ENCODE peak calls at places on chromosomes 1 and 21, in seven cellular contexts. X is lung; B is K562; O is CD4-positive, CD25-positive, alpha-beta regulatory T cell; U is hepatocyte; K is stomach; F is ovary. P is an unnamed sample.

GRCh38 chr1:26358411-26359384 is 4.8 kb upstream of the CRYBG2 start:
- DNase-seq in X (no peak), B (peak; percentile 57), O (peak; percentile 55), U (peak; percentile 88), K (peak; percentile 70), F (no peak), P (no peak)

GRCh38 chr1:112079446-112079845 is 90.0 kb upstream of the KCND3 start:
- DNase-seq in X (no peak), B (no peak), O (no peak), U (no peak), K (no peak), F (no peak), P (no peak)

GRCh38 chr1:149917590-149918144 is at the start of gene SV2A:
- DNase-seq in X (no peak), B (no peak), O (peak; percentile 41), U (peak; percentile 67), K (peak; percentile 29), F (peak; percentile 61), P (peak; percentile 56)

GRCh38 chr1:156485984-156486383 is 14.6 kb downstream of the MEF2D start:
- DNase-seq in X (no peak), B (no peak), O (no peak), U (no peak), K (no peak), F (no peak), P (no peak)

GRCh38 chr1:183757061-183757460 is 47.9 kb upstream of the RGL1 start:
- DNase-seq in X (no peak), B (no peak), O (no peak), U (no peak), K (no peak), F (no peak), P (no peak)

GRCh38 chr1:25431495-25432363 is 1.0 kb downstream of the MACO1 start:
- DNase-seq in X (peak; percentile 31), B (no peak), O (peak; percentile 6), U (no peak), K (no peak), F (peak; percentile 51), P (no peak)

GRCh38 chr1:63920154-63921117 is 146.6 kb downstream of the ROR1 start:
- DNase-seq in X (peak; percentile 67), B (peak; percentile 1), O (no peak), U (peak; percentile 53), K (no peak), F (no peak), P (no peak)

GRCh38 chr21:15164678-15165303 is 100.0 kb upstream of the NRIP1 start:
- DNase-seq in X (no peak), B (no peak), O (no peak), U (peak; percentile 59), K (no peak), F (no peak), P (no peak)

GRCh38 chr1:51070640-51071039 is 31.4 kb upstream of the C1orf185 start:
- DNase-seq in X (no peak), B (no peak), O (no peak), U (no peak), K (no peak), F (no peak), P (no peak)

GRCh38 chr1:44327679-44328491 is 27.2 kb downstream of the ERI3 start:
- DNase-seq in X (peak; percentile 90), B (peak; percentile 23), O (no peak), U (peak; percentile 89), K (peak; percentile 79), F (peak; percentile 88), P (peak; percentile 85)

GRCh38 chr1:184473176-184473966 is 86.5 kb downstream of the C1orf21 start:
- DNase-seq in X (no peak), B (no peak), O (no peak), U (no peak), K (no peak), F (no peak), P (no peak)

GRCh38 chr1:56967900-56968832 is 2.4 kb upstream of the C8B start:
- DNase-seq in X (no peak), B (peak; percentile 53), O (no peak), U (peak; percentile 54), K (peak; percentile 48), F (peak; percentile 17), P (peak; percentile 39)

GRCh38 chr1:213274140-213274539 is 223.1 kb downstream of the RPS6KC1 start:
- DNase-seq in X (no peak), B (no peak), O (no peak), U (no peak), K (no peak), F (no peak), P (no peak)

GRCh38 chr1:15260418-15261154 is 13.6 kb downstream of the FHAD1 start:
- DNase-seq in X (no peak), B (peak; percentile 75), O (no peak), U (no peak), K (no peak), F (peak; percentile 44), P (peak; percentile 28)

GRCh38 chr21:34707876-34708325 is 39.1 kb downstream of the CLIC6 start:
- DNase-seq in X (no peak), B (no peak), O (no peak), U (no peak), K (no peak), F (no peak), P (no peak)

GRCh38 chr1:28822779-28823178 is 10.8 kb downstream of the OPRD1 start:
- DNase-seq in X (no peak), B (no peak), O (no peak), U (no peak), K (no peak), F (no peak), P (no peak)

GRCh38 chr1:210292276-210292851 is 36.3 kb upstream of the HHAT start:
- DNase-seq in X (peak; percentile 79), B (peak; percentile 4), O (no peak), U (peak; percentile 84), K (peak; percentile 79), F (peak; percentile 49), P (peak; percentile 64)

GRCh38 chr1:65946960-65947359 is 154.3 kb downstream of the PDE4B start:
- DNase-seq in X (no peak), B (no peak), O (no peak), U (no peak), K (no peak), F (no peak), P (no peak)

GRCh38 chr1:206769331-206769731 is 1.2 kb upstream of the IL19 start:
- DNase-seq in X (no peak), B (no peak), O (no peak), U (no peak), K (peak; percentile 34), F (no peak), P (no peak)

DNA sequence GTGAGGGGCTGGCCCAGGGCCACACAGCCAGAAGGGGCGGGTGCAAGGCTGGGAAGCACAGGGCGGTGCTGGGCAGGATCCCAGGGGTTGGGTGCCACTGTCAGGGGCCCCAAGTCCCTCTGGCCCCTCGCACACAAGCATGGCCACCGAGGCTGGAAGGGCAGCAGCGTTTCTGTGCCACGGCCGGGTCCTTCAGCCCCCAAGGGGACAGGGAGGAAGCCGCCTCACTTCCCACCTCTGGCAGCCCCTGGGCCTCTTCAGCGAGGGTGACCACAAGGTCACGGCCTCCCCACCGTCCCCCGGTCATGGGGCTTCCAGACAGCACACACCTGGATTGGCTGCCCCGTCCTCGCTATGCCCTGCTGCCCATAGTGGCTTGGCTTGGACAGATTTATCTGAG is 77.1 kb upstream of the TTC34 start:
- DNase-seq in X (no peak), B (no peak), O (no peak), U (no peak), K (no peak), F (no peak), P (no peak)
- H3K27me3 ChIP-seq in X (no peaks in the 10 kb centered on the region), B (peaks cover 7% of the 10 kb centered on the region), O (no peaks in the 10 kb centered on the region), U (no peaks in the 10 kb centered on the region), K (no peaks in the 10 kb centered on the region), F (no peaks in the 10 kb centered on the region), P (no peaks in the 10 kb centered on the region)

GRCh38 chr1:27523666-27524020 is 33.7 kb upstream of the WASF2 start:
- DNase-seq in X (no peak), B (no peak), O (no peak), U (peak; percentile 3), K (no peak), F (no peak), P (no peak)

GRCh38 chr1:27521336-27522147 is 31.6 kb upstream of the WASF2 start:
- DNase-seq in X (no peak), B (no peak), O (peak; percentile 20), U (no peak), K (no peak), F (no peak), P (no peak)

GRCh38 chr1:27522148-27522859 is 32.3 kb upstream of the WASF2 start:
- DNase-seq in X (no peak), B (no peak), O (peak; percentile 47), U (no peak), K (peak; percentile 74), F (no peak), P (no peak)

GRCh38 chr1:27520651-27521050 is 30.7 kb upstream of the WASF2 start:
- DNase-seq in X (no peak), B (no peak), O (no peak), U (no peak), K (no peak), F (no peak), P (no peak)

GRCh38 chr1:27522860-27523665 is 33.1 kb upstream of the WASF2 start:
- DNase-seq in X (no peak), B (peak; percentile 86), O (peak; percentile 46), U (peak; percentile 68), K (no peak), F (peak; percentile 57), P (no peak)
- H3K4me1 ChIP-seq in X (peaks cover 56% of the 10 kb centered on the region), B (peaks cover 44% of the 10 kb centered on the region), O (peaks cover 76% of the 10 kb centered on the region), U (peaks cover 97% of the 10 kb centered on the region), K (peaks cover 77% of the 10 kb centered on the region), F (peaks cover 56% of the 10 kb centered on the region), P (peaks cover 75% of the 10 kb centered on the region)

GRCh38 chr1:247854899-247855545 is 2.0 kb upstream of the TRIM58 start:
- DNase-seq in X (no peak), B (peak; percentile 95), O (no peak), U (no peak), K (no peak), F (no peak), P (no peak)

GRCh38 chr1:247848346-247848745 is 6.7 kb upstream of the OR11L1 start:
- DNase-seq in X (no peak), B (no peak), O (no peak), U (no peak), K (no peak), F (no peak), P (no peak)

GRCh38 chr1:247845693-247846017 is 4.0 kb upstream of the OR11L1 start:
- DNase-seq in X (no peak), B (no peak), O (no peak), U (no peak), K (no peak), F (no peak), P (no peak)

GRCh38 chr1:247845011-247845692 is 3.5 kb upstream of the OR11L1 start:
- DNase-seq in X (no peak), B (peak; percentile 41), O (no peak), U (no peak), K (no peak), F (no peak), P (no peak)

GRCh38 chr1:247849616-247850015 is 7.4 kb upstream of the TRIM58 start:
- DNase-seq in X (no peak), B (no peak), O (no peak), U (no peak), K (no peak), F (no peak), P (no peak)
- H3K27me3 ChIP-seq in X (no peaks in the 10 kb centered on the region), B (no peaks in the 10 kb centered on the region), O (no peaks in the 10 kb centered on the region), U (no peaks in the 10 kb centered on the region), K (no peaks in the 10 kb centered on the region), F (no peaks in the 10 kb centered on the region), P (no peaks in the 10 kb centered on the region)

DNA sequence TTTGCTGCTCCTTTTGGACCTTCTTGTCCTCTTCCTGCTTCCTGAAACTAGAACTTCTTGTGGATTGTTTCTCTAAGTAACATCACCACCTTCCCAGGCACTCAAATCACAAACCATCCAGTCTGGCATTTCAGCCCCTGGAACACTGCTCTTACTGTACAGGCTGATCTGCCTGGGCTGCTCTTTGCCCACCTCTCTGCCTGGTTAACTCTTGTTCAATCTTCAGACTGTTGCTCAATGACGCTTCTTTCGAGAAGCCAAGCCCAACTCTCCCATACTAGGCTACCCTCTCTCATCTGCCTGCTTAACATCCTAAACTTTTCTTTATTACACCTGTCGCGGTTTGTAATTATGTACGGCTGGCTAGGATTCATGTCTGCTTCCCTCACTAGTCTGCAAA is 657 bp downstream of the DIO1 start:
- DNase-seq in X (no peak), B (no peak), O (no peak), U (no peak), K (no peak), F (no peak), P (no peak)
- H3K4me1 ChIP-seq in X (no peaks in the 10 kb centered on the region), B (peaks cover 20% of the 10 kb centered on the region), O (peaks cover 8% of the 10 kb centered on the region), U (peaks cover 31% of the 10 kb centered on the region), K (peaks cover 11% of the 10 kb centered on the region), F (peaks cover 5% of the 10 kb centered on the region), P (peaks cover 3% of the 10 kb centered on the region)

P was measured in NT2/D1.